ENCODE peak calls at places on chromosome 11, in seven cellular contexts. G is naive thymus-derived CD4-positive, alpha-beta T cell; I is hippocampal formation; T is aorta; E is body of pancreas; B is NCI-H1092 treated with DMSO at 0.1 percent for 48 hours; V is effector CD8-positive, alpha-beta T cell. N is an unnamed sample.

GRCh38 chr11:23310276-23310675 is 450.0 kb upstream of the CCDC179 start:
- DNase-seq in B (no peak), T (no peak), V (no peak), E (no peak), I (no peak), G (no peak), N (no peak)

GRCh38 chr11:69048718-69049489 is at the start of gene TPCN2:
- DNase-seq in T (peak), V (peak), B (peak), E (peak), I (peak), G (peak), N (peak)

GRCh38 chr11:64241430-64242153 is 697 bp downstream of the FKBP2 start:
- DNase-seq in B (peak), T (peak), G (peak), I (peak), E (peak), V (peak), N (peak)

GRCh38 chr11:2234963-2235362 is 35.4 kb downstream of the ASCL2 start:
- DNase-seq in G (no peak), I (no peak), V (no peak), B (no peak), E (no peak), T (no peak), N (no peak)

GRCh38 chr11:75946531-75947530 is 131.8 kb downstream of the UVRAG start:
- DNase-seq in T (no peak), E (no peak), B (peak), V (no peak), I (peak), G (no peak), N (peak)

GRCh38 chr11:47408598-47409439 is 429 bp downstream of the SLC39A13 start:
- DNase-seq in G (peak), B (no peak), I (no peak), V (no peak), T (peak), E (no peak), N (peak)

GRCh38 chr11:16341853-16342252 is 14.5 kb downstream of the SOX6 start:
- DNase-seq in I (no peak), G (no peak), E (no peak), V (no peak), T (no peak), B (no peak), N (no peak)

GRCh38 chr11:68810164-68810563 is 31.6 kb downstream of the CPT1A start:
- DNase-seq in E (peak), T (no peak), B (no peak), V (no peak), I (no peak), G (no peak), N (no peak)

GRCh38 chr11:33874910-33875490 is 16.9 kb downstream of the LMO2 start:
- DNase-seq in G (no peak), V (no peak), I (no peak), T (no peak), B (no peak), E (no peak), N (no peak)

GRCh38 chr11:8834379-8834778 is 76.6 kb upstream of the AKIP1 start:
- DNase-seq in E (no peak), G (no peak), T (no peak), I (no peak), B (no peak), V (no peak), N (no peak)

GRCh38 chr11:91394718-91395414 is 829.8 kb upstream of the FAT3 start:
- DNase-seq in V (no peak), B (no peak), E (peak), I (no peak), G (no peak), T (no peak), N (peak)

GRCh38 chr11:107688322-107688918 is 23.4 kb downstream of the SLN start:
- DNase-seq in I (no peak), B (no peak), T (no peak), E (no peak), G (no peak), V (no peak), N (no peak)

GRCh38 chr11:65499713-65500261 is 942 bp downstream of the MALAT1 start:
- DNase-seq in T (no peak), E (no peak), I (no peak), B (no peak), V (no peak), G (no peak), N (no peak)

GRCh38 chr11:2975594-2975993 is 16.5 kb downstream of the NAP1L4 start:
- DNase-seq in T (no peak), B (peak), V (peak), G (peak), E (peak), I (peak), N (peak)

GRCh38 chr11:44913502-44913901 is 37.2 kb downstream of the TP53I11 start:
- DNase-seq in T (no peak), B (no peak), E (no peak), V (no peak), I (no peak), G (no peak), N (no peak)

GRCh38 chr11:110435780-110436717 is 6.3 kb downstream of the FDX1 start:
- DNase-seq in B (no peak), G (no peak), T (no peak), I (no peak), E (no peak), V (no peak), N (peak)

GRCh38 chr11:65719887-65720236 is 736 bp downstream of the RNASEH2C start:
- DNase-seq in B (no peak), I (no peak), V (no peak), G (no peak), T (peak), E (no peak), N (peak)

GRCh38 chr11:13778345-13778744 is 109.9 kb downstream of the FAR1 start:
- DNase-seq in G (no peak), B (no peak), I (no peak), E (no peak), V (no peak), T (no peak), N (no peak)